ENCODE peak calls at places on chromosomes 12 and 14, in four cellular contexts. O, S, U and V are unnamed samples. For H3K4me1, the result is how much of the 10 kb centered on the place peaks cover.

GRCh38 chr14:69675877-69676416 is 64.6 kb downstream of the SUSD6 start:
- DNase-seq in O (no peak), S (no peak), U (no peak), V (no peak)

GRCh38 chr12:42588308-42588836 is 1.2 kb downstream of the PRICKLE1 start:
- DNase-seq in S (no peak), O (no peak), U (no peak), V (no peak)

GRCh38 chr12:120677765-120678473 is 9.0 kb upstream of the MLEC start:
- DNase-seq in O (no peak), U (no peak), S (peak), V (no peak)

GRCh38 chr12:15526033-15526432 is 203.7 kb downstream of the PTPRO start:
- DNase-seq in O (no peak), S (no peak), U (no peak), V (no peak)

GRCh38 chr14:20855652-20856291 is 35.4 kb upstream of the RNASE3 start:
- DNase-seq in O (peak), U (peak), S (peak), V (no peak)

GRCh38 chr12:112063264-112063663 is 45.3 kb downstream of the NAA25 start:
- DNase-seq in U (no peak), O (no peak), S (no peak), V (no peak)

GRCh38 chr14:96320605-96321004 is 42.5 kb downstream of the ATG2B start:
- DNase-seq in O (no peak), U (no peak), S (no peak), V (no peak)

GRCh38 chr12:15322164-15323054 is at the start of gene PTPRO:
- DNase-seq in O (peak), S (peak), U (peak), V (no peak)

DNA sequence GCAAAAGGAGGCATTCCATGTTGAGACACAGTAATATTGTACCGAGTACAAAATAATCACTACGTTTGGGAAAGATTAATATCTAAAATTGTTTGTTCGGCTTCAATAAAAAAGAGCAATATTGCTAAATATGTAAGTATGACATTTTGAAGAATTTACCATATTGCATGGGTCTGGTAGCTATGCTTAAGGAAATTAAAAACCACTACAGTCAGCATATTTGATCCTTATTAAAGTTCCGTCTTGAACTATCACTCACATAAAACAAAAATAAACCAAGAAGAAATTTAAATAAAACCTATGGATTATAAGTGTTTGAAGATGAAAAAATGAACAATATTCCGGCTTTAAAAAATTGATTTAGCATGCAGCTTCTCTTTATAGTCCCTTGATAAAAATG is 63.8 kb downstream of the SETD3 start:
- DNase-seq in S (no peak), O (no peak), U (no peak), V (no peak)
- H3K4me1 ChIP-seq in S (under half), O (under half), U (under half), V (under half)

GRCh38 chr12:67593041-67593870 is 55.3 kb upstream of the DYRK2 start:
- DNase-seq in U (no peak), O (peak), S (peak), V (peak)
- H2AFZ ChIP-seq in U (peak), O (no peak), S (no peak), V (no peak)

GRCh38 chr14:52950410-52950897 is 396 bp downstream of the FERMT2 start:
- DNase-seq in S (no peak), O (peak), U (peak), V (no peak)
- TF ChIP-seq CTCF in S (no peak), O (no peak), U (no peak), V (no peak)

GRCh38 chr12:44285321-44285720 is 449.4 kb downstream of the TMEM117 start:
- DNase-seq in S (no peak), O (no peak), U (no peak), V (no peak)
- H3K4me1 ChIP-seq in S (under half), O (under half), U (under half), V (under half)

GRCh38 chr12:74043343-74043742 is 494.3 kb upstream of the ATXN7L3B start:
- DNase-seq in S (peak), O (peak), U (no peak), V (peak)
- H2AFZ ChIP-seq in S (no peak), O (peak), U (peak), V (peak)

DNA sequence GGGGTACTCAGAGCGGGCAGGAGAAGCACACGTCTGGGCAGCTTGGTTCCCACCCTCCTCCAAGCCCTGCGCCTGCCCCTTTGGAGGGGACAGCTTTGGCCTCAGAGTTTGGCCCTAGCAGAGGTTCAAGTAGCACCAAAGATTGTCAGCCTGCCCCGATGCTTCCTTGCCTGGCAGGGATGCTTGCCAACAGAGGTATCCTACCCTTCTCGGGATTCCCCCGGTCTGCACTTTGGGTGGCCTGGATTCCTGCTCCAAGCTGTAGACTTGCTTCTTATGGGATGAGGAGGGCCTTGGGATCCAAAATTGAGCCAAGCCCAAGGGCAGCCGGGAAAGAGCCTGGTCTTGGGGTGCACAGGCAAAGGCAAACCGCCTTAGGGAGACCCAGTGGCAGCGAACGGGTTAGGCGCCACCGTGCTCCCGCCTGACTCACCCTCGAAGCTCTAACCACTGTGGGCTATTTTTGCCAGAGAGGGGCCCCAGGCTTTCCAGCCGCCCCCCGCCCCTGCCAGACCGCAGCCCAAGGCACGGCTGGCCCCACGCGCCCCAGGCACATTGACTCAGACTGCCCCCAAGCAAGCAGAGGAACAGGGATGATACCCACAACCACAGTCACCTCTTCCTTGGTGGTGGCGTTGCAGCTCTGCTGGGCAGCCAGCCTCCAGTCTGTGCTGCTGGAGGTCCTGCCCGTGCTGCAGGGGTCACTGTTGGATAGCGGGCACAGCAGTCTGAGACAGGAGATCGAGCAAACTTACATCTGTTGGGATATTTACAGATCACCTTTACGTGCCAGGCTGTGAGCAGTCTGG is 882 bp upstream of the WNT10B start:
- DNase-seq in O (peak), U (peak), S (peak), V (no peak)
- TF ChIP-seq CTCF in O (no peak), U (peak), S (no peak), V (no peak)